ENCODE peak calls at places on chromosomes 7 and 10, in seven cellular contexts. T, W, F, B, Z, O and L are unnamed samples.
A peak's percentile ranks its signal among the peaks of the same experiment; 100 is the strongest.

GRCh38 chr10:79404231-79404609 is 41.2 kb downstream of the ZCCHC24 start:
- DNase-seq in O (peak; percentile 83), T (peak; percentile 57), W (no peak), Z (peak; percentile 43), B (peak; percentile 66), F (no peak), L (peak; percentile 42)

GRCh38 chr10:28279878-28280277 is 23.0 kb downstream of the MPP7 start:
- DNase-seq in F (no peak), O (no peak), Z (no peak), B (no peak), W (no peak), T (no peak), L (no peak)

GRCh38 chr10:63887026-63887589 is 365.9 kb downstream of the REEP3 start:
- DNase-seq in T (no peak), B (no peak), O (no peak), W (no peak), Z (no peak), F (peak; percentile 71), L (no peak)

GRCh38 chr7:116218051-116218645 is 7.8 kb downstream of the TES start:
- DNase-seq in T (peak; percentile 76), Z (no peak), O (no peak), B (no peak), F (peak; percentile 93), W (no peak), L (peak; percentile 85)

GRCh38 chr10:75446508-75446907 is 15.1 kb downstream of the LRMDA start:
- DNase-seq in F (no peak), W (no peak), T (no peak), O (no peak), B (no peak), Z (no peak), L (no peak)

GRCh38 chr7:155802291-155802690 is 10.0 kb downstream of the SHH start:
- DNase-seq in W (no peak), F (no peak), T (no peak), B (no peak), Z (no peak), O (no peak), L (no peak)

GRCh38 chr10:129048513-129048912 is 418.5 kb upstream of the MGMT start:
- DNase-seq in B (no peak), Z (no peak), T (no peak), F (no peak), O (no peak), W (no peak), L (no peak)

GRCh38 chr7:80218723-80219122 is 84.1 kb downstream of the GNAI1 start:
- DNase-seq in B (no peak), F (peak; percentile 88), T (no peak), O (no peak), W (no peak), Z (no peak), L (peak; percentile 45)

GRCh38 chr10:3525832-3526449 is 259.1 kb downstream of the KLF6 start:
- DNase-seq in Z (no peak), W (peak; percentile 26), F (peak; percentile 76), O (peak; percentile 70), T (no peak), B (no peak), L (peak; percentile 91)

GRCh38 chr10:42428534-42428933 is 209.8 kb downstream of the ZNF33B start:
- DNase-seq in B (no peak), T (no peak), O (no peak), F (peak; percentile 3), W (no peak), Z (no peak), L (no peak)
- TF ChIP-seq CTCF in B (peak; percentile 47), T (no peak), O (no peak), F (peak; percentile 52), W (no peak), Z (peak; percentile 18), L (peak; percentile 23)

GRCh38 chr10:13086051-13086450 is 13.9 kb upstream of the OPTN start:
- DNase-seq in W (no peak), Z (no peak), B (no peak), O (no peak), T (no peak), F (no peak), L (no peak)
- H3K9me3 ChIP-seq in W (no peaks in the 10 kb centered on the region), Z (no peaks in the 10 kb centered on the region), B (peaks cover 19% of the 10 kb centered on the region), O (peaks cover 8% of the 10 kb centered on the region), T (peaks cover 14% of the 10 kb centered on the region), F (peaks cover 8% of the 10 kb centered on the region), L (peaks cover 31% of the 10 kb centered on the region)

GRCh38 chr7:13990319-13990983 is 985 bp upstream of the ETV1 start:
- DNase-seq in B (peak; percentile 75), W (peak; percentile 56), T (peak; percentile 37), F (no peak), O (peak; percentile 54), Z (peak; percentile 90), L (no peak)

GRCh38 chr7:13989944-13990295 is 454 bp upstream of the ETV1 start:
- DNase-seq in F (no peak), B (no peak), W (peak; percentile 27), Z (no peak), O (no peak), T (no peak), L (no peak)

GRCh38 chr7:13988765-13989137 is 715 bp downstream of the ETV1 start:
- DNase-seq in B (no peak), T (no peak), F (no peak), W (peak; percentile 19), O (no peak), Z (peak; percentile 34), L (no peak)

GRCh38 chr7:13988011-13988410 is 1.5 kb downstream of the ETV1 start:
- DNase-seq in O (no peak), F (no peak), T (no peak), B (no peak), W (no peak), Z (peak; percentile 36), L (no peak)

GRCh38 chr7:13989138-13989943 is at the start of gene ETV1:
- DNase-seq in T (peak; percentile 42), B (peak; percentile 78), Z (peak; percentile 94), W (peak; percentile 74), F (no peak), O (peak; percentile 70), L (no peak)
- TF ChIP-seq CTCF in T (no peak), B (peak; percentile 38), Z (peak; percentile 56), W (no peak), F (no peak), O (peak; percentile 30), L (peak; percentile 55)

GRCh38 chr7:157938211-157938610 is 601.4 kb downstream of the DNAJB6 start:
- DNase-seq in B (no peak), T (no peak), Z (no peak), O (no peak), W (no peak), F (no peak), L (no peak)
- H3K9me3 ChIP-seq in B (no peaks in the 10 kb centered on the region), T (no peaks in the 10 kb centered on the region), Z (no peaks in the 10 kb centered on the region), O (no peaks in the 10 kb centered on the region), W (no peaks in the 10 kb centered on the region), F (no peaks in the 10 kb centered on the region), L (peaks cover 80% of the 10 kb centered on the region)

GRCh38 chr10:21993360-21994001 is 10.0 kb downstream of the DNAJC1 start:
- DNase-seq in F (peak; percentile 26), W (no peak), Z (no peak), B (no peak), O (no peak), T (no peak), L (no peak)
- TF ChIP-seq CTCF in F (peak; percentile 17), W (peak; percentile 30), Z (peak; percentile 37), B (peak; percentile 61), O (peak; percentile 42), T (peak; percentile 51), L (peak; percentile 54)

GRCh38 chr10:132765435-132765834 is 20.5 kb downstream of the NKX6-2 start:
- DNase-seq in W (no peak), B (no peak), F (no peak), O (no peak), Z (no peak), T (no peak), L (no peak)
- H3K9me3 ChIP-seq in W (no peaks in the 10 kb centered on the region), B (no peaks in the 10 kb centered on the region), F (no peaks in the 10 kb centered on the region), O (no peaks in the 10 kb centered on the region), Z (no peaks in the 10 kb centered on the region), T (no peaks in the 10 kb centered on the region), L (peaks cover 44% of the 10 kb centered on the region)